ENCODE peak calls at places on chromosomes 2 and 18, in four cellular contexts. One of them, this sample, is unnamed.

GRCh38 chr18:986071-986470 is 81.4 kb downstream of the ADCYAP1 start:
- DNase-seq in left ventricle myocardium inferior: no peak
- DNase-seq in heart left ventricle: no peak
- DNase-seq in HFF-Myc: no peak
- DNase-seq in this sample: no peak

GRCh38 chr2:105950521-105951389 is 206.0 kb downstream of the NCK2 start:
- DNase-seq in left ventricle myocardium inferior: no peak
- DNase-seq in heart left ventricle: no peak
- DNase-seq in HFF-Myc: no peak
- DNase-seq in this sample: no peak

GRCh38 chr2:181397331-181397730 is 59.9 kb upstream of the ITGA4 start:
- DNase-seq in left ventricle myocardium inferior: no peak
- DNase-seq in heart left ventricle: no peak
- DNase-seq in HFF-Myc: no peak
- DNase-seq in this sample: no peak

GRCh38 chr18:75783816-75784215 is 356.3 kb upstream of the SMIM21 start:
- DNase-seq in left ventricle myocardium inferior: no peak
- DNase-seq in heart left ventricle: no peak
- DNase-seq in HFF-Myc: no peak
- DNase-seq in this sample: no peak

GRCh38 chr2:48952071-48952604 is 196.6 kb upstream of the LHCGR start:
- DNase-seq in left ventricle myocardium inferior: no peak
- DNase-seq in heart left ventricle: no peak
- DNase-seq in HFF-Myc: no peak
- DNase-seq in this sample: no peak

GRCh38 chr2:207423886-207424285 is 105.9 kb upstream of the CREB1 start:
- DNase-seq in left ventricle myocardium inferior: no peak
- DNase-seq in heart left ventricle: no peak
- DNase-seq in HFF-Myc: peak
- DNase-seq in this sample: no peak

GRCh38 chr2:160835166-160835565 is 325.1 kb upstream of the TANK start:
- DNase-seq in left ventricle myocardium inferior: no peak
- DNase-seq in heart left ventricle: no peak
- DNase-seq in HFF-Myc: no peak
- DNase-seq in this sample: no peak

GRCh38 chr2:154375625-154376020 is 322.9 kb upstream of the KCNJ3 start:
- DNase-seq in left ventricle myocardium inferior: no peak
- DNase-seq in heart left ventricle: no peak
- DNase-seq in HFF-Myc: no peak
- DNase-seq in this sample: peak

GRCh38 chr2:215528555-215528954 is 92.7 kb upstream of the FN1 start:
- DNase-seq in left ventricle myocardium inferior: no peak
- DNase-seq in heart left ventricle: no peak
- DNase-seq in HFF-Myc: peak
- DNase-seq in this sample: peak

DNA sequence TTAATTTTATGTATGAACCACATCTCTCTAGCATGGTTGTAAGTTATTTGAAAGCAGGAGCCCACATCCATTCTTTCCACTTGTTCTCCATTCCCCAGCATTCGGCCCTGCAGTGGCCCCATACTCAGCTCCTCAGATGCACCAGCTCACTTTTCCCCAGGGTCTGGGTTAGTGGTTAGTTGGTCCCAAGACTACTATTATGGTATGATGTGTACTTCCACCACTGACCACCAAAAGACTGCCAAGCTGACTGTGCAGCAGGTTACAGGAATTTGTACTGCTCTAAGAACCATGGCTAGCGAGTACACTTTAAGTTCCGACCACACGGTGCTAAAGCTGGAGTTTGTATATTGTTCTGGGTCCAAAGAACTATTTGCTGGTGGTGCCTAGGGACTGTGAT is 413.6 kb upstream of the TCF4 start:
- DNase-seq in left ventricle myocardium inferior: no peak
- DNase-seq in heart left ventricle: no peak
- DNase-seq in HFF-Myc: no peak
- DNase-seq in this sample: no peak
- TF ChIP-seq CTCF in left ventricle myocardium inferior: no peak
- TF ChIP-seq CTCF in heart left ventricle: no peak
- TF ChIP-seq CTCF in HFF-Myc: no peak
- TF ChIP-seq CTCF in this sample: no peak

GRCh38 chr18:69845588-69846506 is 101.8 kb downstream of the CD226 start:
- DNase-seq in left ventricle myocardium inferior: no peak
- DNase-seq in heart left ventricle: no peak
- DNase-seq in HFF-Myc: no peak
- DNase-seq in this sample: no peak
- TF ChIP-seq CTCF in left ventricle myocardium inferior: no peak
- TF ChIP-seq CTCF in heart left ventricle: no peak
- TF ChIP-seq CTCF in HFF-Myc: no peak
- TF ChIP-seq CTCF in this sample: no peak

GRCh38 chr2:129402076-129402475 is 577.4 kb upstream of the RAB6C start:
- DNase-seq in left ventricle myocardium inferior: no peak
- DNase-seq in heart left ventricle: no peak
- DNase-seq in HFF-Myc: no peak
- DNase-seq in this sample: no peak

GRCh38 chr2:129400825-129401224 is 578.6 kb upstream of the RAB6C start:
- DNase-seq in left ventricle myocardium inferior: no peak
- DNase-seq in heart left ventricle: no peak
- DNase-seq in HFF-Myc: no peak
- DNase-seq in this sample: no peak

DNA sequence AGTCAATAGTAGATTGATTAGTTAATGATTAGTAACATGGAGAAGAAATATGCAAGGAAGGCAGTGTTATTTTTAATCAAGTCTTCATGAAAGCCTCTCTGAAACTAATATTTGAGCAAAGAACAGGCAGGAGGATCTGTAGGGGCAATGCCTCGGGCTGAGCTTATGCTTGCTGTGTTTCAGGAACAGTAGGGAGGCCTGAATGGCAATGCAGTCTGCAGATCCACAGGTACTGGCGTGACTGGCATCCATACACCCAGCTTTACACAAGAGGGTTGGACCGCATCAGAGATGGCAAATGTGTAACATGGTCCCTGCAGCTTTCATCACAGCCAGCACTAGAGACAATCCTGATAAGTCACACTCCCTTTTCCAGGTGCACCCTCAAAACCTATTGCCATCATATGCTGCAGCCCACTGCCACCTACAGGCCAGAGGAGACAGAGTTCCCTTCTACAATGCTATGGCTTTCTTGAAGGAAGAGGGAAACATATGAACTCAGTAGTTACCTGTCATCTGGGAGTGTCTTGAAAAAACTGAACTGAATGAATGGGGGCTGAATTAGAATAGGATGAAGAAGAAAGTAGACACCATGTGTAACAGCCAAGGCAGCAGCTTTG is 582.4 kb upstream of the RAB6C start:
- DNase-seq in left ventricle myocardium inferior: no peak
- DNase-seq in heart left ventricle: no peak
- DNase-seq in HFF-Myc: no peak
- DNase-seq in this sample: no peak
- TF ChIP-seq CTCF in left ventricle myocardium inferior: peak
- TF ChIP-seq CTCF in heart left ventricle: peak
- TF ChIP-seq CTCF in HFF-Myc: peak
- TF ChIP-seq CTCF in this sample: peak

GRCh38 chr2:128545829-128546228 is 227.2 kb upstream of the HS6ST1 start:
- DNase-seq in left ventricle myocardium inferior: no peak
- DNase-seq in heart left ventricle: no peak
- DNase-seq in HFF-Myc: no peak
- DNase-seq in this sample: no peak

GRCh38 chr2:128545085-128545484 is 226.4 kb upstream of the HS6ST1 start:
- DNase-seq in left ventricle myocardium inferior: no peak
- DNase-seq in heart left ventricle: no peak
- DNase-seq in HFF-Myc: no peak
- DNase-seq in this sample: no peak

GRCh38 chr2:128544321-128545037 is 225.8 kb upstream of the HS6ST1 start:
- DNase-seq in left ventricle myocardium inferior: no peak
- DNase-seq in heart left ventricle: no peak
- DNase-seq in HFF-Myc: no peak
- DNase-seq in this sample: no peak

GRCh38 chr2:128543036-128543435 is 224.4 kb upstream of the HS6ST1 start:
- DNase-seq in left ventricle myocardium inferior: no peak
- DNase-seq in heart left ventricle: no peak
- DNase-seq in HFF-Myc: no peak
- DNase-seq in this sample: no peak

GRCh38 chr2:128543646-128544045 is 225.0 kb upstream of the HS6ST1 start:
- DNase-seq in left ventricle myocardium inferior: no peak
- DNase-seq in heart left ventricle: no peak
- DNase-seq in HFF-Myc: no peak
- DNase-seq in this sample: no peak
- TF ChIP-seq CTCF in left ventricle myocardium inferior: no peak
- TF ChIP-seq CTCF in heart left ventricle: no peak
- TF ChIP-seq CTCF in HFF-Myc: no peak
- TF ChIP-seq CTCF in this sample: no peak

This sample was measured in AG09319.